ENCODE peak calls at places on chromosome 11, in five cellular contexts. S is right atrium auricular region; Z is NCI-H2081; E is dorsolateral prefrontal cortex; Q is stimulated activated CD4-positive, alpha-beta T cell treated with anti-CD3 and anti-CD28 coated beads, Interleukin-1b, Interleukin-23, amount 100 ng/mL, for 24 hours. W is an unnamed sample.

GRCh38 chr11:120985718-120986569 is 38.0 kb upstream of the TBCEL start:
- DNase-seq in S (no peak), Q (peak), Z (peak), E (no peak), W (peak)

GRCh38 chr11:118168751-118169150 is 7.7 kb downstream of the SCN2B start:
- DNase-seq in Z (no peak), Q (no peak), E (no peak), S (no peak), W (no peak)

GRCh38 chr11:17572791-17573460 is 25.9 kb downstream of the OTOG start:
- DNase-seq in Z (no peak), S (no peak), E (no peak), Q (no peak), W (peak)

GRCh38 chr11:26287067-26287518 is 44.8 kb upstream of the ANO3 start:
- DNase-seq in E (no peak), Q (no peak), Z (no peak), S (no peak), W (no peak)

GRCh38 chr11:101446726-101447125 is 137.1 kb downstream of the TRPC6 start:
- DNase-seq in Q (no peak), E (no peak), S (no peak), Z (no peak), W (no peak)

GRCh38 chr11:40683010-40683409 is 776.4 kb downstream of the LRRC4C start:
- DNase-seq in S (no peak), E (no peak), Z (no peak), Q (no peak), W (peak)

GRCh38 chr11:70548976-70549375 is 150.6 kb downstream of the CTTN start:
- DNase-seq in Z (no peak), Q (no peak), E (no peak), S (no peak), W (no peak)

GRCh38 chr11:11229691-11230090 is 123.4 kb downstream of the CSNK2A3 start:
- DNase-seq in S (no peak), Q (no peak), Z (no peak), E (no peak), W (no peak)

GRCh38 chr11:10725114-10725906 is 25.7 kb upstream of the CTR9 start:
- DNase-seq in E (no peak), S (no peak), Q (no peak), Z (no peak), W (no peak)

GRCh38 chr11:1943576-1943975 is 3.6 kb upstream of the MRPL23 start:
- DNase-seq in S (no peak), Q (no peak), E (no peak), Z (no peak), W (no peak)

GRCh38 chr11:63212742-63213141 is 30.7 kb downstream of the SLC22A25 start:
- DNase-seq in Q (no peak), S (no peak), Z (no peak), E (no peak), W (peak)

GRCh38 chr11:69076129-69076791 is 27.5 kb downstream of the TPCN2 start:
- DNase-seq in E (no peak), Q (no peak), S (no peak), Z (no peak), W (no peak)

GRCh38 chr11:81819462-81819861 is 914.2 kb downstream of the FAM181B start:
- DNase-seq in Z (no peak), Q (no peak), S (no peak), E (no peak), W (no peak)

GRCh38 chr11:62721994-62722393 is 5.3 kb downstream of the HNRNPUL2 start:
- DNase-seq in E (no peak), S (no peak), Q (no peak), Z (no peak), W (no peak)

GRCh38 chr11:82756765-82757650 is 23.3 kb upstream of the FAM181B start:
- DNase-seq in Z (no peak), E (no peak), Q (no peak), S (no peak), W (peak)

GRCh38 chr11:12284321-12285050 is 92.9 kb upstream of the PARVA start:
- DNase-seq in Q (no peak), Z (no peak), S (peak), E (no peak), W (no peak)

GRCh38 chr11:121451982-121452608 is at the start of gene SORL1:
- DNase-seq in E (peak), Q (no peak), S (peak), Z (peak), W (peak)

GRCh38 chr11:107598225-107599139 is 7.5 kb downstream of the ELMOD1 start:
- DNase-seq in Q (no peak), S (no peak), Z (no peak), E (no peak), W (peak)

GRCh38 chr11:68211546-68211945 is 1.6 kb downstream of the KMT5B start:
- DNase-seq in S (no peak), Q (no peak), E (no peak), Z (no peak), W (peak)

GRCh38 chr11:69298778-69299461 is 5.0 kb downstream of the MYEOV start:
- DNase-seq in Z (no peak), E (no peak), S (no peak), Q (no peak), W (no peak)

GRCh38 chr11:19276859-19277808 is 36.4 kb upstream of the E2F8 start:
- DNase-seq in E (no peak), S (no peak), Z (no peak), Q (no peak), W (no peak)

GRCh38 chr11:35145249-35145648 is 6.3 kb downstream of the CD44 start:
- DNase-seq in Q (no peak), S (no peak), Z (no peak), E (no peak), W (peak)

GRCh38 chr11:19664896-19665548 is 47.6 kb upstream of the NAV2 start:
- DNase-seq in Z (no peak), Q (no peak), E (peak), S (peak), W (peak)

GRCh38 chr11:125638315-125638714 is 13.4 kb downstream of the CHEK1 start:
- DNase-seq in S (no peak), E (no peak), Z (no peak), Q (no peak), W (no peak)

GRCh38 chr11:4087551-4087950 is 7.0 kb upstream of the RRM1 start:
- DNase-seq in S (no peak), Z (no peak), Q (no peak), E (no peak), W (no peak)

GRCh38 chr11:32821517-32821916 is 8.2 kb upstream of the PRRG4 start:
- DNase-seq in Q (no peak), Z (no peak), S (no peak), E (no peak), W (peak)

GRCh38 chr11:64152841-64153691 is 12.8 kb downstream of the MACROD1 start:
- DNase-seq in Q (peak), S (peak), Z (peak), E (no peak), W (peak)